ENCODE peak calls at places on chromosomes 13 and 19, in four cellular contexts. A is H54, E is heart left ventricle, S is HCT116. M is an unnamed sample.

GRCh38 chr13:106540613-106541012 is 5.2 kb upstream of the EFNB2 start:
- DNase-seq in A (no peak), E (no peak), S (no peak), M (no peak)

GRCh38 chr19:30799854-30800755 is 427.9 kb downstream of the ZNF536 start:
- DNase-seq in A (peak; percentile 35), E (peak; percentile 54), S (no peak), M (peak; percentile 25)

GRCh38 chr13:99687728-99688397 is 186.6 kb downstream of the TM9SF2 start:
- DNase-seq in A (peak; percentile 30), E (no peak), S (no peak), M (no peak)

GRCh38 chr19:46886546-46887239 is 25.9 kb downstream of the ARHGAP35 start:
- DNase-seq in A (no peak), E (no peak), S (no peak), M (no peak)

GRCh38 chr13:95226476-95226875 is 74.8 kb downstream of the ABCC4 start:
- DNase-seq in A (no peak), E (no peak), S (no peak), M (no peak)

GRCh38 chr13:29961036-29961685 is 110.7 kb upstream of the UBL3 start:
- DNase-seq in A (no peak), E (no peak), S (no peak), M (no peak)

GRCh38 chr19:45528744-45529453 is 21.6 kb downstream of the VASP start:
- DNase-seq in A (no peak), E (peak; percentile 43), S (no peak), M (no peak)

GRCh38 chr19:49518033-49518432 is 5.6 kb downstream of the FCGRT start:
- DNase-seq in A (no peak), E (no peak), S (no peak), M (no peak)

GRCh38 chr19:48997972-48998371 is 4.3 kb downstream of the RUVBL2 start:
- DNase-seq in A (no peak), E (no peak), S (peak; percentile 62), M (peak; percentile 69)

GRCh38 chr13:26482451-26483197 is 74.9 kb upstream of the WASF3 start:
- DNase-seq in A (peak; percentile 42), E (peak; percentile 51), S (peak; percentile 76), M (peak; percentile 65)

GRCh38 chr13:51419015-51419636 is 33.7 kb downstream of the INTS6 start:
- DNase-seq in A (no peak), E (no peak), S (no peak), M (no peak)

GRCh38 chr13:51844862-51845573 is at the start of gene TMEM272:
- DNase-seq in A (peak; percentile 58), E (peak; percentile 46), S (peak; percentile 23), M (peak; percentile 24)

GRCh38 chr19:30784850-30785459 is 412.8 kb downstream of the ZNF536 start:
- DNase-seq in A (peak; percentile 60), E (peak; percentile 48), S (no peak), M (peak; percentile 45)

GRCh38 chr19:10517361-10517759 is at the start of gene S1PR5:
- DNase-seq in A (peak; percentile 74), E (no peak), S (no peak), M (no peak)

GRCh38 chr19:5339470-5339949 is 1.1 kb downstream of the PTPRS start:
- DNase-seq in A (no peak), E (no peak), S (no peak), M (no peak)

GRCh38 chr13:107977175-107977574 is 238.2 kb downstream of the LIG4 start:
- DNase-seq in A (no peak), E (no peak), S (no peak), M (no peak)

GRCh38 chr13:71015021-71015420 is 852.0 kb downstream of the DACH1 start:
- DNase-seq in A (no peak), E (no peak), S (no peak), M (no peak)

GRCh38 chr13:41827507-41828213 is 133.2 kb downstream of the VWA8 start:
- DNase-seq in A (peak; percentile 7), E (no peak), S (peak; percentile 39), M (no peak)

GRCh38 chr13:44141213-44141724 is 232.4 kb upstream of the SERP2 start:
- DNase-seq in A (no peak), E (no peak), S (no peak), M (no peak)

GRCh38 chr13:57191667-57192066 is 24.7 kb downstream of the PRR20E start:
- DNase-seq in A (no peak), E (no peak), S (no peak), M (no peak)

GRCh38 chr13:51229141-51229540 is 6.9 kb downstream of the FAM124A start:
- DNase-seq in A (no peak), E (no peak), S (no peak), M (no peak)

GRCh38 chr13:109787135-109787954 is 962 bp upstream of the IRS2 start:
- DNase-seq in A (peak; percentile 73), E (peak; percentile 55), S (no peak), M (peak; percentile 80)

GRCh38 chr13:98576215-98576945 is 527 bp downstream of the STK24 start:
- DNase-seq in A (no peak), E (peak; percentile 67), S (no peak), M (peak; percentile 81)

GRCh38 chr13:30319703-30320102 is 12.4 kb upstream of the KATNAL1 start:
- DNase-seq in A (no peak), E (no peak), S (no peak), M (no peak)

GRCh38 chr19:11949201-11949600 is 15.6 kb upstream of the ZNF763 start:
- DNase-seq in A (no peak), E (no peak), S (no peak), M (peak; percentile 27)

GRCh38 chr19:11942843-11943108 is 17.9 kb downstream of the ZNF700 start:
- DNase-seq in A (no peak), E (no peak), S (no peak), M (peak; percentile 66)

GRCh38 chr19:11950312-11950711 is 14.5 kb upstream of the ZNF763 start:
- DNase-seq in A (no peak), E (no peak), S (no peak), M (no peak)

GRCh38 chr19:11944656-11945055 is 19.7 kb downstream of the ZNF700 start:
- DNase-seq in A (no peak), E (no peak), S (no peak), M (no peak)

DNA sequence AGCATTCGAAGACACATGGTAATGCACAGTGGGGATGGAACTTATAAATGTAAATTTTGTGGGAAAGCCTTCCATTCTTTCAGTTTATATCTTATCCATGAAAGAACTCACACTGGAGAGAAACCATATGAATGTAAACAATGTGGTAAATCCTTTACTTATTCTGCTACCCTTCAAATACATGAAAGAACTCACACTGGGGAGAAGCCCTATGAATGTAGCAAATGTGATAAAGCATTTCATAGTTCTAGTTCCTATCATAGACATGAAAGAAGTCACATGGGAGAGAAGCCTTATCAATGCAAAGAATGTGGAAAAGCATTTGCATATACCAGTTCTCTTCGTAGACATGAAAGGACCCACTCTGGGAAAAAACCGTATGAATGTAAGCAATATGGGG is 16.2 kb upstream of the ZNF763 start:
- DNase-seq in A (no peak), E (no peak), S (no peak), M (peak; percentile 26)
- TF ChIP-seq POLR2A in A (no peak), E (no peak), S (no peak), M (no peak)

DNA sequence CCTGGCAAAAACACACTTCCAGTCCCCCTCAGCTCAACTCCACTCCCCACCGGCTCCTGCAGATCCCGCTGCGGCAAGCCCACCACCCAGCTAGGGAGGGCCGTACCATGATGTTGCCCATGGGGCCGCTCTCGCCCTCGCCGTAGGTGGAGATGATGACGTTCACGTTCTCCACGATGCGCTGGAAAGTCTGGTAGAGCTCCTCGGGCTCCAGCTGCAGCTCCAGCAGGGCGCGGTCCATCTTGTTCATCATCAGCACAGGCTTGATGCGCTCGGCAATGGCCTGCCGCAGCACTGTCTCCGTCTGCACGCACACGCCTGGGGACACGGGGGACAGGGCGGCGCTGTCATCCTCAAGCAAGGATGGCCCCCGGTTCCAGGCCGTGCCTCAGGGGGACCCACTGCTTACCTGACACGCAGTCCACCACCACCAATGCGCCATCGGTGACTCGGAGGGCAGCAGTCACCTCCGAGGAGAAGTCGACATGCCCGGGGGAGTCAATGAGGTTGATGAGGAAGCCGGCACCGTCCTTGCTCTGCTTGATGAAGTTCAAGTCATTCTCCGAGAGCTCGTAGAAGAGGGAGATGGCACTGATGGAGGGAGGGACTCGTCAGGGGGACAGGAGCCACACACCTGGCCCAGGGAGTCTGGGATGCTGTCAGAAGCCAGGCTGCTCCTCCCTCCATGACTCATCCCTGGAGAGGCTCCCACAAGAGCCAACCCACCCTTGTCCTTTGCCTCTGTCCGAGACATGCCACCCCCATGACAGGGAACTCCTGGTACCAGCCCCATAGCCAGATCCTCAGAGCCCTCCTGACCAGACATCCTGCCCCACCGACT is 2.3 kb downstream of the EEF2 start:
- DNase-seq in A (no peak), E (peak; percentile 26), S (no peak), M (no peak)
- TF ChIP-seq POLR2A in A (no peak), E (no peak), S (no peak), M (no peak)

GRCh38 chr13:111281751-111282311 is 38.6 kb upstream of the TEX29 start:
- DNase-seq in A (no peak), E (no peak), S (no peak), M (no peak)

GRCh38 chr13:111282425-111282824 is 38.0 kb upstream of the TEX29 start:
- DNase-seq in A (no peak), E (no peak), S (no peak), M (no peak)

GRCh38 chr13:111283991-111284390 is 36.5 kb upstream of the TEX29 start:
- DNase-seq in A (no peak), E (no peak), S (no peak), M (no peak)

GRCh38 chr13:111283457-111283856 is 37.0 kb upstream of the TEX29 start:
- DNase-seq in A (no peak), E (no peak), S (no peak), M (no peak)

DNA sequence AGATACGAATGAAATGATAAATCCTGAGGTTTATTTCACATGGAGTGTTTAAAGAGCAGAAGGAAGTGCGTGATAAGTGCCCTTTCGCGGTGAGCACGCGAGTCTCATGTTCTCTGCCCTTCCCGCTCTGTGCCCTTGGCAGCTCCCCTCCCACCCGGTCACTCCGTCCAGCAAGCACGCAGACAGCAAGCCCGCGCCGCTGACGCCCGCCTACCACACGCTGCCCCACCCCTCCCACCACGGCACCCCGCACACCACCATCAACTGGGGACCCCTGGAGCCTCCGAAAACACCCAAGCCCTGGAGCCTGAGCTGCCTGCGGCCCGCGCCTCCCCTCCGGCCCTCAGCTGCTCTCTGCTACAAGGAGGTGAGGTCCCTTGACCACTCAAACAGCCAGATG is 37.4 kb upstream of the TEX29 start:
- DNase-seq in A (no peak), E (no peak), S (no peak), M (no peak)
- TF ChIP-seq POLR2A in A (no peak), E (no peak), S (no peak), M (no peak)

DNA sequence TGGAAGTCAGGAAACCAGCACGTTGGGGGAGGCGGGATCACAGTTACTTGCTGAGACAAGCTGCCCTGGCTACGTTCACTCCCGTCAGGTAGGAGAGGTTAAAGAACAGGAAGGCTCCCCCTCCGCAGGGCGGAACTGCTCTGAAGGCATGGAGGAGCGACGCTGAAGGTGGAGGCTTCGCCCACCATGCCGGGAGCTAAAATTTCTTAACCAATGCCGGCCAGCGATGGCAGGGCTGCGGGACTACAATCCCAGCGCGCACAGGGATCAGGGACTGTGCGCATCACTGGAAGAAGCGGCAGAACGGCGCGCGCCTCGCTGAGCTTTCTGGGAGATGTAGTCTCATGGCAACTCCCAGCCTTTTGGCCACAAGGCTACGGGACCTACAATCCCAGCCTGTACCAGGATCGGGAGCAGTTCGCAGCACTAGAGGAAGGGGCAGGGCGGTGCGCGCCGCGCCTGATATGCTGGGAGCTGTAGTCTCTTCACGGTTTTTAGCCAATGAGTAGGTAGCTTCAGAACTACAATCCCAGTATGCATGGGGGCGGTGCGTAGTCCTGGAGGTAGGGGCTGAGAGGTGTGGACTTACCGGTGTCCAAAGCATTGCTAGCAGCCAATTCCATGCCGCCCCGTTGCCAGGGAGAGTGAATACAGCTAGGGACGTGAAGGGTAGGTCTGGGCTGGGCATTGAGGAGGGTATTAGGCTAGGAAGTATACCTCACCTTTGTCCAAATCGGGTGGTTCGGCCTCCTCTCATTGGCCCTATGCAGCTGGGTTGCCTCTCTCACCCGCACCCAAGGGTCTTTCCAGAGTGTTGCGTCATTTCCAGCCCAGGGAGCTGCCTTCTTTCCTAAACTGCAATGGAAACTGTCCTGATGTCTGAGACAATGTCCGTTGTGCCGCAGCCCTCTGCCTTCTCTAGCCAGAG is 12.8 kb upstream of the ZNF682 start:
- DNase-seq in A (peak; percentile 26), E (peak; percentile 98), S (no peak), M (peak; percentile 34)
- TF ChIP-seq POLR2A in A (peak; percentile 7), E (no peak), S (no peak), M (no peak)

M was measured in erythroblast.